ENCODE peak calls at places on chromosomes 7 and 10, in four cellular contexts. Y is activated CD4-positive, alpha-beta T cell treated with anti-CD3 and anti-CD28 coated beads for 36 hours; S is germinal center; M is H7. K is an unnamed sample.

GRCh38 chr10:11639861-11640764 is 28.7 kb upstream of the USP6NL start:
- DNase-seq in M (no peak), S (no peak), Y (no peak), K (no peak)

GRCh38 chr10:129992356-129992755 is 28.3 kb upstream of the EBF3 start:
- DNase-seq in M (no peak), Y (no peak), S (no peak), K (no peak)

GRCh38 chr10:133159950-133160812 is at the start of gene KNDC1:
- DNase-seq in S (peak), Y (no peak), M (peak), K (no peak)

GRCh38 chr7:38934536-38934935 is 25.5 kb upstream of the VPS41 start:
- DNase-seq in S (no peak), M (no peak), Y (no peak), K (no peak)

GRCh38 chr7:322111-322671 is 32.2 kb downstream of the FOXL3 start:
- DNase-seq in Y (peak), S (peak), M (peak), K (peak)

GRCh38 chr10:113515521-113516045 is 37.3 kb upstream of the HABP2 start:
- DNase-seq in Y (no peak), S (no peak), M (no peak), K (no peak)

GRCh38 chr7:80346704-80347103 is 165.2 kb downstream of the GNAT3 start:
- DNase-seq in M (no peak), Y (no peak), S (no peak), K (no peak)

GRCh38 chr7:54166419-54166818 is 375.8 kb upstream of the VSTM2A start:
- DNase-seq in Y (no peak), M (no peak), S (no peak), K (no peak)

GRCh38 chr7:47725031-47725780 is 143.3 kb upstream of the TNS3 start:
- DNase-seq in M (no peak), Y (no peak), S (peak), K (no peak)

GRCh38 chr10:8638088-8638672 is 583.7 kb downstream of the GATA3 start:
- DNase-seq in M (no peak), Y (no peak), S (no peak), K (no peak)

GRCh38 chr10:112083526-112083925 is 100.0 kb downstream of the GPAM start:
- DNase-seq in M (no peak), Y (no peak), S (no peak), K (no peak)

GRCh38 chr7:97039374-97040065 is 14.9 kb upstream of the DLX5 start:
- DNase-seq in M (no peak), S (no peak), Y (no peak), K (no peak)

K was measured in Ammon's horn.